ENCODE peak calls at places on chromosomes 2 and 18, in eight cellular contexts. K is AG10803; Z is brain microvascular endothelial cell; J is GM06990; P is AG04449; C is CD4-positive, CD25-positive, alpha-beta regulatory T cell; G is upper lobe of right lung; F is aorta. W is an unnamed sample.

GRCh38 chr2:208092093-208092832 is 32.1 kb downstream of the CRYGD start:
- DNase-seq in G (no peak), J (no peak), F (no peak), K (no peak), C (no peak), P (no peak), Z (no peak), W (no peak)

GRCh38 chr2:230828272-230828961 is 36.3 kb upstream of the ITM2C start:
- DNase-seq in J (peak), C (peak), K (no peak), P (no peak), G (no peak), F (no peak), Z (no peak), W (no peak)

GRCh38 chr18:49878567-49878966 is 65.2 kb upstream of the ACAA2 start:
- DNase-seq in J (no peak), C (no peak), Z (peak), K (no peak), G (peak), P (no peak), F (no peak), W (peak)

GRCh38 chr2:219182331-219183150 is 4.5 kb downstream of the RETREG2 start:
- DNase-seq in K (no peak), C (no peak), G (no peak), Z (no peak), J (no peak), P (no peak), F (peak), W (no peak)

GRCh38 chr2:104412384-104412783 is 441.5 kb upstream of the POU3F3 start:
- DNase-seq in P (no peak), K (peak), J (no peak), Z (no peak), F (no peak), C (peak), G (no peak), W (no peak)

GRCh38 chr2:195466427-195466826 is 190.6 kb upstream of the SLC39A10 start:
- DNase-seq in F (no peak), P (no peak), C (no peak), K (no peak), Z (no peak), J (no peak), G (no peak), W (no peak)

GRCh38 chr2:147713349-147713748 is 131.5 kb upstream of the ACVR2A start:
- DNase-seq in F (no peak), P (no peak), C (no peak), G (no peak), Z (no peak), J (no peak), K (no peak), W (no peak)

GRCh38 chr18:48019557-48019956 is 89.1 kb upstream of the SMAD2 start:
- DNase-seq in Z (no peak), F (no peak), C (no peak), K (no peak), P (no peak), J (no peak), G (no peak), W (no peak)

GRCh38 chr2:219509780-219510511 is 4.3 kb upstream of the ASIC4 start:
- DNase-seq in F (peak), K (peak), J (no peak), Z (peak), G (no peak), C (peak), P (no peak), W (peak)

GRCh38 chr2:27954771-27955384 is 64.3 kb downstream of the BABAM2 start:
- DNase-seq in G (no peak), F (peak), C (peak), K (peak), J (peak), Z (peak), P (peak), W (peak)

GRCh38 chr2:28496781-28497180 is 921 bp downstream of the PLB1 start:
- DNase-seq in G (no peak), K (no peak), Z (no peak), F (no peak), P (no peak), C (no peak), J (no peak), W (no peak)

GRCh38 chr2:101616411-101616810 is 81.1 kb upstream of the MAP4K4 start:
- DNase-seq in G (no peak), J (no peak), Z (peak), F (no peak), K (no peak), C (no peak), P (no peak), W (no peak)

GRCh38 chr2:20496069-20496468 is 49.2 kb downstream of the RHOB start:
- DNase-seq in G (peak), K (peak), F (no peak), J (no peak), C (no peak), P (peak), Z (peak), W (no peak)

GRCh38 chr2:135997380-135997779 is 12.0 kb upstream of the DARS1 start:
- DNase-seq in K (no peak), P (no peak), F (peak), C (no peak), Z (no peak), G (peak), J (no peak), W (no peak)

GRCh38 chr18:13680612-13681011 is 45.7 kb downstream of the FAM210A start:
- DNase-seq in K (no peak), P (no peak), F (no peak), G (no peak), Z (no peak), C (no peak), J (no peak), W (no peak)

GRCh38 chr2:153595939-153596338 is 117.4 kb upstream of the RPRM start:
- DNase-seq in J (no peak), Z (no peak), P (no peak), F (no peak), K (no peak), G (no peak), C (no peak), W (peak)

GRCh38 chr2:20365249-20365817 is 14.7 kb upstream of the PUM2 start:
- DNase-seq in G (no peak), Z (peak), J (peak), P (peak), C (peak), F (no peak), K (peak), W (no peak)

DNA sequence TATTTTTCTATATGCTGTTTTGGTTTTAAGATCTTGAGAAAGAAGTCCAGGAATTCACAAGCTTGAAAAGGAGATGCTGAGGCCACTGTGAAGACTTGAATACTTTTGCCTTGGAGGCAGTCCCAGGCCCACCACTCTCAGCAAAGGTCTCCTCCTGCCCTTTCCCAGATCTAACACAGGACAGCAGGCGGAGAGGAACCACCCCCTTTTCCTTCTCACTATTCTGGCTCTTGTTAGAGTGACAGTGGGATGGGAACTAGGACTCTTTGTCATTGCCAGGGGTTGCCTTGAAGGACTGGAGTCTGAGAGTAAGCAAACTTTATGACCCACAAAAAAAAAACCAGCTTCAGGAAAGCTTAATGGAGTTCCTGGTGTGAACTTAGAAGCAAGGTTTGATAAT is 54.7 kb downstream of the E2F6 start:
- DNase-seq in F (no peak), P (no peak), G (no peak), Z (no peak), J (no peak), C (no peak), K (no peak), W (no peak)
- H3K4me3 ChIP-seq in F (no peak), P (no peak), G (peak), Z (no peak), J (no peak), C (no peak), K (no peak), W (no peak)

DNA sequence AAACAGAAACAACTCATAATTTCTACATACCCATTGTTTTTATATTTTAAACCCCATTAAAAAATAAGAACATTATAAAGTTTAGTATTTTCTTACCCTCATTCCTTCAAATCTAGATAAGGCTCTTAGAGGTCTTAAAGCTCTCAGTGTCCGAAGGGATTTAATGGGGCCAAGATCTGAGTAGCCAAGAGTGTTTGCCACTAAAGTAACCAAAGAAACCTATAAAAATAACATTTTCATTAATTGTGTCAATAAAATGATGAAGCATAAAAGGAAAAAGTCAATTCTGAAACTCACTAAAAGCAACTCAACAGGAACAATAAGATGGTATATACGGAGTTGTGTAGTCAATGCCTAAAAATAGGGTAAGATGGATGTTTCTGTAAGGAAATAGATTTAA is 105.4 kb upstream of the SCN1A start:
- DNase-seq in J (no peak), C (no peak), K (no peak), P (no peak), Z (no peak), G (no peak), F (no peak), W (no peak)
- H3K4me3 ChIP-seq in J (no peak), C (no peak), K (no peak), P (no peak), Z (no peak), G (no peak), F (no peak), W (no peak)

GRCh38 chr18:54608008-54608642 is 17.1 kb downstream of the DYNAP start:
- DNase-seq in P (no peak), K (peak), C (no peak), Z (no peak), J (no peak), G (no peak), F (no peak), W (no peak)

GRCh38 chr18:54611819-54612218 is 20.8 kb downstream of the DYNAP start:
- DNase-seq in Z (no peak), F (no peak), C (no peak), P (no peak), G (no peak), K (no peak), J (no peak), W (no peak)

GRCh38 chr18:54606835-54607212 is 15.8 kb downstream of the DYNAP start:
- DNase-seq in J (no peak), C (no peak), G (peak), K (no peak), F (no peak), P (no peak), Z (no peak), W (no peak)

GRCh38 chr18:54604211-54604610 is 13.2 kb downstream of the DYNAP start:
- DNase-seq in J (no peak), P (no peak), G (no peak), K (no peak), C (no peak), Z (no peak), F (no peak), W (no peak)

DNA sequence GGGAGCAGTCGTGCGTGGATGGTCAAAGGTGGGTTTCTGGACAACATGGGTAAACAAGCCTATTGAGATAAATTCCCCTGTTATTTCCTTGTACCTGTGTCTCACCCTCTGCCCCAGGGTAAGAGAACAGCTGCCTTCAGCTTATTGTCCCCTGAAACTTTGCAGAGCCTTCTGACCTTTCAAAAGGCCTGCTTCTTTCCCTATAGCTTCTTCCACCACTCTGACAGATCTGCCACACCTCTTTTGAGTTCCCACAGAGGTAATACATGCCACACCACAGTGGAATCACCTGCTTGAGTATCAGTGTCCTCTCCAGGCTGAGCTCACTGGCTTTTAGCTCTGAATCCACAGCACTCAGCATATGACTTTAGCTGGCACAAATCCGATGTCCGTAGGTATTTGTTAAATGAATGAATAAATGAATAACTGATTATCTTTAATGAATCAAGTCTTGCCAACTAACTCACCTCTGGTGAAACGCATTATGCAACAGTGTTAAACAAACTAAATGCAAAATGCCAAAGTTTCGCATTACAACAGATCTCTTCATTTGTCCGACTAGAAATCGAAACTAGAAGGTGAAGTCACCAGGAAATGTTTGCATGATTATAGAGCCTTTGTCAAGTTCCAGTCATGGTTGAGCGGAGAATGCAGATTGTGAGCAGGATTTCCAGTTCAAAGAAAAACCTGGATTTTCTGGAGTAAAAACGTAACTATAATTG is 16.3 kb downstream of the DYNAP start:
- DNase-seq in J (no peak), C (no peak), G (no peak), K (peak), Z (no peak), P (no peak), F (no peak), W (no peak)
- H3K4me3 ChIP-seq in J (no peak), C (no peak), G (peak), K (peak), Z (no peak), P (no peak), F (no peak), W (peak)

GRCh38 chr2:120306091-120306490 is 39.8 kb upstream of the INHBB start:
- DNase-seq in Z (no peak), F (no peak), J (no peak), P (no peak), C (no peak), K (no peak), G (no peak), W (no peak)

GRCh38 chr2:120305296-120305695 is 40.6 kb upstream of the INHBB start:
- DNase-seq in C (no peak), P (no peak), G (no peak), J (no peak), F (no peak), K (no peak), Z (no peak), W (no peak)

GRCh38 chr2:120308038-120308910 is 37.7 kb upstream of the INHBB start:
- DNase-seq in C (no peak), P (no peak), J (peak), Z (no peak), K (no peak), G (peak), F (no peak), W (no peak)

GRCh38 chr2:120310136-120310535 is 35.8 kb upstream of the INHBB start:
- DNase-seq in C (no peak), F (no peak), K (no peak), P (no peak), G (no peak), J (peak), Z (no peak), W (no peak)

DNA sequence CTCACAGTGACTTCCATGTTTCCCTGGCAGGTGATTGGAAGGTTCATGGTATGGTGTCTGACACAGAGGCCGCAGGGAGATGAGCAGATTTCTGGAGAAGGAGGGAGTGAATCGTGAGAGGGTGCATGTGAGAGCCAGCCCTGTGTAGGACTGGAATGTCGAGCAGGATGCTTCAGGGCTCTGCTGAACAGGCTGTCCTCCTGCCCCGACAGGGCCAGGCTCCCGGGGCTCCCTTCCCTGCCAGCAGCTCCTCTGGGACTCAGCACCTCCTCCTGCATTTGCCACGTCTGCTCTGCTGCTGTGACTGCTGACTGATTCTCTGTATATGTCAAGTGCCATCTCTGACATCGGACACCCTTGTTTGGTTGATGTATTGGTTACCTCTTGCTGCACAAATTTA is 38.5 kb upstream of the INHBB start:
- DNase-seq in J (no peak), P (no peak), C (no peak), G (peak), Z (no peak), F (no peak), K (no peak), W (no peak)
- H3K4me3 ChIP-seq in J (no peak), P (no peak), C (no peak), G (no peak), Z (no peak), F (no peak), K (no peak), W (no peak)